ENCODE peak calls at places on chromosomes 5 and 9, in five cellular contexts. F is activated CD8-positive, alpha-beta memory T cell treated with anti-CD3 and anti-CD28 coated beads, Interleukin-2, amount 50 U/mL, for 4 hours; O is naive thymus-derived CD8-positive, alpha-beta T cell; Y is NCI-H2171 treated with DMSO at 0.1 percent for 48 hours; R is CD4-positive, alpha-beta memory T cell. M is an unnamed sample.

GRCh38 chr5:125326114-125326513 is 579.7 kb upstream of the ZNF608 start:
- DNase-seq in Y (peak; percentile 54), R (no peak), F (no peak), O (no peak), M (peak; percentile 37)

GRCh38 chr9:89677696-89678393 is 73.0 kb downstream of the GADD45G start:
- DNase-seq in R (no peak), O (no peak), Y (peak; percentile 90), F (no peak), M (no peak)

GRCh38 chr5:53942724-53943123 is 367.6 kb downstream of the ARL15 start:
- DNase-seq in Y (no peak), F (no peak), R (no peak), O (no peak), M (no peak)

GRCh38 chr5:35136386-35136785 is 88.6 kb upstream of the AGXT2 start:
- DNase-seq in F (no peak), R (no peak), O (no peak), Y (no peak), M (no peak)

GRCh38 chr5:35141739-35142138 is 88.5 kb downstream of the PRLR start:
- DNase-seq in O (no peak), Y (no peak), R (no peak), F (no peak), M (no peak)

GRCh38 chr5:50856720-50857119 is 190.3 kb downstream of the PARP8 start:
- DNase-seq in F (no peak), O (no peak), R (no peak), Y (no peak), M (no peak)

GRCh38 chr5:170907758-170908157 is 45.9 kb downstream of the RANBP17 start:
- DNase-seq in F (no peak), Y (no peak), R (no peak), O (no peak), M (no peak)

GRCh38 chr5:147177125-147177840 is 57.5 kb upstream of the STK32A start:
- DNase-seq in Y (no peak), F (no peak), R (no peak), O (no peak), M (no peak)

GRCh38 chr5:179802950-179803562 is 3.6 kb downstream of the MGAT4B start:
- DNase-seq in O (no peak), R (no peak), F (no peak), Y (peak; percentile 5), M (no peak)

GRCh38 chr5:139671096-139671841 is 23.1 kb downstream of the CXXC5 start:
- DNase-seq in Y (no peak), F (no peak), O (no peak), R (no peak), M (no peak)

M was measured in smooth muscle cell of the brain vasculature.